ENCODE peak calls at places on chromosomes 1 and 21, in ten cellular contexts. O, U, D, C, T, L, Z, P, J and Y are unnamed samples.

GRCh38 chr1:55081188-55081904 is 42.0 kb downstream of the PCSK9 start:
- DNase-seq in T (no peak), U (no peak), C (no peak), O (no peak), D (no peak), P (no peak), J (no peak), L (no peak), Z (no peak), Y (no peak)

GRCh38 chr1:25786887-25787286 is 13.1 kb upstream of the SELENON start:
- DNase-seq in Z (no peak), P (no peak), U (no peak), L (no peak), C (no peak), T (no peak), D (no peak), O (no peak), J (no peak), Y (no peak)

GRCh38 chr1:87334351-87335174 is 5.9 kb downstream of the LMO4 start:
- DNase-seq in D (peak; percentile 16), C (peak; percentile 21), L (no peak), O (no peak), U (no peak), Z (no peak), P (peak; percentile 67), J (no peak), T (no peak), Y (peak; percentile 62)

GRCh38 chr1:110187139-110187890 is 22.8 kb upstream of the KCNC4 start:
- DNase-seq in U (no peak), O (no peak), C (no peak), T (no peak), J (no peak), L (no peak), P (no peak), Z (no peak), D (no peak), Y (no peak)

GRCh38 chr1:8456306-8456912 is 138.5 kb downstream of the SLC45A1 start:
- DNase-seq in T (no peak), P (no peak), D (no peak), Z (no peak), C (no peak), O (no peak), J (no peak), U (no peak), L (no peak), Y (no peak)

GRCh38 chr1:114695430-114696093 is at the start of gene AMPD1:
- DNase-seq in T (no peak), J (no peak), P (no peak), U (no peak), D (peak; percentile 11), C (no peak), Z (no peak), O (no peak), L (no peak), Y (no peak)

GRCh38 chr1:3170566-3171453 is 101.8 kb downstream of the PRDM16 start:
- DNase-seq in P (peak; percentile 94), D (peak; percentile 63), Z (peak; percentile 91), T (peak; percentile 88), O (peak; percentile 31), C (peak; percentile 33), U (no peak), L (no peak), J (no peak), Y (no peak)

GRCh38 chr1:165376041-165376810 is 19.7 kb upstream of the LMX1A start:
- DNase-seq in J (peak; percentile 95), T (peak; percentile 94), C (peak; percentile 22), Z (peak; percentile 65), L (no peak), U (no peak), O (peak; percentile 89), P (peak; percentile 95), D (peak; percentile 67), Y (peak; percentile 94)

GRCh38 chr1:9384751-9385245 is 92.1 kb downstream of the SPSB1 start:
- DNase-seq in O (no peak), L (no peak), U (no peak), Z (no peak), T (no peak), D (peak; percentile 32), J (no peak), C (no peak), P (peak; percentile 83), Y (no peak)

GRCh38 chr1:172293379-172293778 is 127.1 kb upstream of the C1orf105 start:
- DNase-seq in J (no peak), L (no peak), P (no peak), T (no peak), Z (no peak), O (no peak), U (no peak), D (no peak), C (no peak), Y (no peak)

GRCh38 chr21:34771512-34772028 is 102.8 kb downstream of the CLIC6 start:
- DNase-seq in Z (no peak), J (peak; percentile 60), U (no peak), O (no peak), C (no peak), D (no peak), P (no peak), T (no peak), L (peak; percentile 14), Y (no peak)

GRCh38 chr1:110677016-110677415 is 2.3 kb upstream of the KCNA3 start:
- DNase-seq in L (no peak), O (no peak), D (no peak), U (no peak), J (no peak), Z (no peak), T (no peak), P (no peak), C (no peak), Y (no peak)

GRCh38 chr1:44723496-44724407 is 7.2 kb downstream of the RNU5D-1 start:
- DNase-seq in T (no peak), J (no peak), D (peak; percentile 56), C (no peak), O (peak; percentile 56), L (no peak), Z (no peak), P (no peak), U (no peak), Y (no peak)

DNA sequence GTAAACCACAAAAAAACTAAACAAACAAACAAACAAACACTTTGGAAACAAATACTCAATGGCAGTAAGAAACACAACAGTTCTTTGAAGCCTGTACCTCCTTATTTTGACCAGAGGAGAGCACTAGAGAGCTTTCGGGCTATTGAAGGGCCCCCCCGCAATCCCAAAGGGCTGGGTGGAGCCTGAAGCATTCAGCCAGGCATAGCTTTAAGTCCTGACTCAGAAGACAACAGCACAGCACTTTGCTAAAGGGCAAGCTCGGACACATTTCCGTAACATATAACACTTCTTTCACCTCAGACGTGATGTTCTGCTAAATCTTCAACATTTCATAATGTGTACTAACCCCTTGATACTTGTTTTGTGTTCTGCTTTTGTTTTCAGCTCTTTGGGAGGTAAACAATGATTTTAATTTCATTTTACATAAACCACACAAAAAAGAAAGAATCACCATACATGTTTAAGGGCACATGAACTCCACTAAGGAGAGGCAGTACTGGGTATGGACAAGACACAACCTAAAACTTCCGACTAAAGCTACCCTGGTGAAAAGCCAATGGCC is 9.7 kb upstream of the SHCBP1L start:
- DNase-seq in Z (peak; percentile 78), O (peak; percentile 75), P (peak; percentile 94), C (peak; percentile 91), T (peak; percentile 72), J (peak; percentile 93), L (peak; percentile 93), D (peak; percentile 81), U (peak; percentile 63), Y (peak; percentile 87)
- TF ChIP-seq EP300 in Z (no peak), O (peak; percentile 97), P (no peak), C (peak; percentile 27), T (no peak), J (no peak), L (no peak), D (no peak), U (no peak), Y (no peak)

DNA sequence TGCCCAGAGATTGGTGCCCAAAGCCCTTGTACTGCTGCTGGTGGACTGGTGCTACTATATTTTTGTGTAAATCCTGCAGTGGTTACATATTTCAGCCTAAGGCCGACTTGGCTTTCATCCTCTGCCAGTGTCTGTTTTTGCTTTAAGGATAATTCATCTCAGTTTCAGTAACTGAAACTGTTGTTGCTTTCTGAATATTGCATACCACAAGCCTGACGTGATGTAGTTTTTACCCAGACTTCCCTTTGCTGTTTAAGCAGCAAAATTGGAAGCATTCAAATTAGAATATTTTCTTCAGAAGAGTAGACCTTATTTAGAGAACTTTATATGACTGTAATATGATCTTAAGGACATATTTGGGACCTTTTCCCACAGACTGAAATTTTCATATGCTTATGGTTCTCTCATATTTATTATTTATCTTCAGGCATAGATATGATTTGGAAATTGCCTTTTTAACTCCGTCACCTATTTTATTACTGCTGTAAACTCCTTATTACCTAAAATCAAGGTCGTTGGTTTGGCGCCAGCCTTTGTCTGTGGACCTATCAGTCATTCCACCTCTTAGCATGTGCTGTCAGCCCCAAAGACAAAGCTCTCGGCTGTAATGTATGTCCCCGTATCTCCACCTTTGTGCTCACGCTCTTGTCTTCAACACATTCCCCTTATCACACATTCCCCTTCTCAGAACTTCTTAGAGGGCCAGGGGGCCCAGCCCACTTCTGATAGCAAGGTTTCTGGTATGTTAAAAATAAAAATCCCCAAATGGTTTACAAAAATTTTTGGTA is 342.0 kb downstream of the RYR2 start:
- DNase-seq in C (no peak), U (no peak), Z (no peak), L (no peak), D (peak; percentile 43), P (no peak), O (no peak), J (no peak), T (no peak), Y (no peak)
- H3K4me1 ChIP-seq in C (no peaks in the 10 kb centered on the region), U (no peaks in the 10 kb centered on the region), Z (no peaks in the 10 kb centered on the region), L (no peaks in the 10 kb centered on the region), D (no peaks in the 10 kb centered on the region), P (peaks cover 10% of the 10 kb centered on the region), O (no peaks in the 10 kb centered on the region), J (peaks cover 8% of the 10 kb centered on the region), T (peaks cover 4% of the 10 kb centered on the region), Y (no peaks in the 10 kb centered on the region)

DNA sequence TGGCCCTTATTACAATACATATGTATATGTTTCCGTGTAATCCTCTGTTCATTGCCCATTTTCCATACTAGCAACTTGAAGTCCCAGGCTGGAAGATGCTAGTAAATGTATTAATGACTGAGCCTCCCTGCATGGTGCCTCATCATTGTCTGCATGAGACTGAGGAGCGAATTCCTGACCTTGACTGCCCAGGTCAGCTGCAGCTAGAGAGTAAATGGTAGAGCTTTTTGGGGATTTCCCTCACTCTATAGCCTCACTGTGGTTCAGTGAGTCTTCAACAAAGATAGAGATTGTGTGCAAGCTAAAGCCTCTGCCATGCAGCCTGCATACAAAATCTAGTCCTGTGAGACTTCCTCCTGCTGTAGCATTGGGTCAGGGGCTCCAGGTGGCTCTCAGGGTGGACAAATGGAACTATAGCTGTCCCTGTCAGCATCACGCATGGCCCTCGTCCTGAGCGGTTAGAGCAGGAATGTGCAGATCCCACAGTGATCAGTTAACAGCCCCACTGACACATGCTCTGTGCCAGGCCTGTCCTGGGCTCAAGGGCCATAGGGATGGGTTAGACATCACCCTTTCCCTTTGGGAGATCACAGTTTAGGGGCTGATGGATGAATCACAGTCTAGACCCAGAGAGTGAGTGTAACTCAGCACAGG is 741.7 kb downstream of the MATN1 start:
- DNase-seq in T (no peak), U (no peak), J (peak; percentile 68), O (no peak), L (no peak), C (no peak), P (no peak), D (no peak), Z (no peak), Y (no peak)
- TF ChIP-seq EP300 in T (no peak), U (no peak), J (no peak), O (no peak), L (no peak), C (no peak), P (no peak), D (no peak), Z (no peak), Y (no peak)

GRCh38 chr1:208165659-208166058 is 78.5 kb downstream of the PLXNA2 start:
- DNase-seq in D (no peak), J (no peak), P (peak; percentile 71), O (no peak), L (no peak), U (no peak), C (no peak), T (no peak), Z (no peak), Y (no peak)
- H3K4me1 ChIP-seq in D (peaks cover 25% of the 10 kb centered on the region), J (peaks cover 56% of the 10 kb centered on the region), P (peaks cover 40% of the 10 kb centered on the region), O (peaks cover 21% of the 10 kb centered on the region), L (no peaks in the 10 kb centered on the region), U (peaks cover 21% of the 10 kb centered on the region), C (peaks cover 33% of the 10 kb centered on the region), T (peaks cover 10% of the 10 kb centered on the region), Z (peaks cover 15% of the 10 kb centered on the region), Y (peaks cover 43% of the 10 kb centered on the region)